ENCODE peak calls at places on chromosomes 11 and 22, in eight cellular contexts. N, Q, I, S, K, Z, P and B are unnamed samples.

GRCh38 chr11:125141686-125142535 is 22.6 kb upstream of the PKNOX2 start:
- DNase-seq in Q (peak; percentile 36), K (peak; percentile 38), Z (peak; percentile 88), P (peak; percentile 31), I (peak; percentile 22), S (peak; percentile 18), N (peak; percentile 42), B (peak; percentile 41)

GRCh38 chr11:2325123-2325522 is 23.3 kb downstream of the TSPAN32 start:
- DNase-seq in I (no peak), N (no peak), Z (peak; percentile 6), Q (no peak), K (no peak), P (no peak), S (no peak), B (no peak)

GRCh38 chr22:36873614-36874308 is 13.0 kb downstream of the NCF4 start:
- DNase-seq in Q (no peak), Z (peak; percentile 69), I (peak; percentile 72), S (peak; percentile 86), P (no peak), N (peak; percentile 21), K (peak; percentile 90), B (peak; percentile 68)

GRCh38 chr11:43925063-43925931 is 17.1 kb upstream of the C11orf96 start:
- DNase-seq in S (no peak), Q (no peak), Z (no peak), I (peak; percentile 60), P (no peak), K (no peak), N (no peak), B (no peak)

GRCh38 chr11:36750349-36750748 is 152.3 kb upstream of the RAG2 start:
- DNase-seq in I (no peak), N (no peak), Z (no peak), P (no peak), K (no peak), S (no peak), Q (no peak), B (no peak)

GRCh38 chr11:44829838-44830237 is 103.1 kb downstream of the TSPAN18 start:
- DNase-seq in P (no peak), K (no peak), I (no peak), Z (no peak), S (no peak), Q (no peak), N (no peak), B (no peak)

GRCh38 chr11:720642-721346 is 14.8 kb downstream of the EPS8L2 start:
- DNase-seq in I (no peak), P (no peak), K (peak; percentile 53), N (peak; percentile 50), Q (no peak), Z (peak; percentile 67), S (peak; percentile 43), B (no peak)

GRCh38 chr11:18956630-18957029 is 17.4 kb upstream of the MRGPRX1 start:
- DNase-seq in Z (no peak), N (no peak), K (no peak), P (no peak), S (no peak), Q (no peak), I (no peak), B (no peak)

GRCh38 chr11:62974848-62975522 is 9.8 kb downstream of the SLC22A6 start:
- DNase-seq in P (no peak), S (peak; percentile 31), Q (no peak), I (no peak), Z (peak; percentile 90), K (peak; percentile 13), N (no peak), B (no peak)

GRCh38 chr11:35047179-35047578 is 91.8 kb upstream of the CD44 start:
- DNase-seq in I (no peak), Z (no peak), P (no peak), N (no peak), Q (no peak), K (no peak), S (no peak), B (no peak)

GRCh38 chr22:24727218-24727851 is 47.2 kb downstream of the PIWIL3 start:
- DNase-seq in Z (no peak), Q (no peak), I (peak; percentile 91), S (peak; percentile 87), P (no peak), K (peak; percentile 94), N (no peak), B (no peak)